ENCODE peak calls at places on chromosomes 11 and 22, in nine cellular contexts. U is fibroblast of lung; Y is K562; S is lung; I is CD8-positive, alpha-beta memory T cell; O is cardiac muscle cell; Q is Panc1; F is astrocyte; D is AG04450. K is an unnamed sample.
A peak's percentile ranks its signal among the peaks of the same experiment; 100 is the strongest.

GRCh38 chr11:114228401-114229061 is 67.7 kb upstream of the NNMT start:
- DNase-seq in Q (no peak), S (no peak), O (no peak), U (no peak), D (no peak), F (no peak), I (no peak), Y (no peak), K (no peak)

GRCh38 chr11:11483622-11484021 is 130.6 kb upstream of the CSNK2A3 start:
- DNase-seq in Q (no peak), I (no peak), O (no peak), D (no peak), S (no peak), F (no peak), U (no peak), Y (no peak), K (no peak)

GRCh38 chr11:131985769-131986393 is 615.5 kb downstream of the NTM start:
- DNase-seq in F (no peak), Q (no peak), Y (no peak), I (no peak), U (peak; percentile 22), O (no peak), S (no peak), D (no peak), K (no peak)

GRCh38 chr11:97754976-97755375 is 1265.8 kb upstream of the CNTN5 start:
- DNase-seq in Q (no peak), S (no peak), I (no peak), Y (no peak), D (no peak), F (no peak), O (no peak), U (no peak), K (no peak)

GRCh38 chr11:61507012-61507768 is 1.4 kb upstream of the LRRC10B start:
- DNase-seq in F (no peak), S (no peak), U (no peak), Q (no peak), I (no peak), D (no peak), Y (no peak), O (no peak), K (no peak)

GRCh38 chr11:22711880-22712279 is 45.5 kb downstream of the GAS2 start:
- DNase-seq in Y (no peak), Q (no peak), D (no peak), F (no peak), U (no peak), S (no peak), O (no peak), I (no peak), K (no peak)

GRCh38 chr11:76604652-76605241 is 65.8 kb downstream of the LRRC32 start:
- DNase-seq in U (peak; percentile 92), D (no peak), F (peak; percentile 70), I (no peak), O (no peak), Q (no peak), Y (no peak), S (no peak), K (no peak)

GRCh38 chr11:13314676-13315394 is 37.2 kb downstream of the BMAL1 start:
- DNase-seq in I (no peak), D (no peak), S (no peak), O (no peak), Y (no peak), Q (no peak), U (no peak), F (no peak), K (no peak)

GRCh38 chr11:12560362-12560761 is 113.9 kb upstream of the TEAD1 start:
- DNase-seq in O (no peak), S (no peak), D (no peak), Q (no peak), I (no peak), F (no peak), U (no peak), Y (no peak), K (no peak)

DNA sequence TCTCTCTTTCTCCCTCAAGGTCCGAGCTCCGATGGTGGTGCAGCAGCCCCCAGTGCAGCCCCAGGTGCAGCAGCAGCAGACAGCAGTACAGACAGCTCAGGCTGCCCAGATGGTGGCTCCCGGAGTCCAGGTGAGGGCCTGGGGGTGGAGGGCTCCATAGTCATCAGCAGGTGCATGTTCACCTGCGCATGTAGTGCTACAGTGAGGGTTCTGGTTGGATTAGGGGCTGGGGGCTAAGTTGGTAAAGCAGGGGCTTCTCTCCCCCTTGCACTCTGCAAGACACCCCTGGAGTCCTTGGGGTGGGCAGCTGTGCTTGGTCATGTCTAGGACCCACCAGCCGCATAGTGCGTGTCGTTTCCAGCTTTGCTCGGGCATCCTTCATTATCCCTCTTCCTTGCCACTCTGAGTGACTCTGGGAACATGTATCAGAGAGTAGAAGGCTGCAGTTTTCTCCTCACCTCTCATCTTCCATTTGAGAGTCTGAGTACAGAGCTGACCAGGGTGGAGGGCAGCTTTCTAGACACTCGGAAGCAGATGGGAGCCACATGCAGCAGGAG is 61.2 kb downstream of the MED15 start:
- DNase-seq in I (no peak), Y (no peak), U (no peak), O (no peak), F (no peak), S (no peak), Q (no peak), D (no peak), K (no peak)
- H3K27ac ChIP-seq in I (peak overlapping the region; percentile 26), Y (no peak overlapping the region), U (peak overlapping the region; percentile 89), O (no peak overlapping the region), F (peak overlapping the region; percentile 90), S (no peak overlapping the region), Q (no peak overlapping the region), D (peak overlapping the region; percentile 97), K (no peak overlapping the region)

DNA sequence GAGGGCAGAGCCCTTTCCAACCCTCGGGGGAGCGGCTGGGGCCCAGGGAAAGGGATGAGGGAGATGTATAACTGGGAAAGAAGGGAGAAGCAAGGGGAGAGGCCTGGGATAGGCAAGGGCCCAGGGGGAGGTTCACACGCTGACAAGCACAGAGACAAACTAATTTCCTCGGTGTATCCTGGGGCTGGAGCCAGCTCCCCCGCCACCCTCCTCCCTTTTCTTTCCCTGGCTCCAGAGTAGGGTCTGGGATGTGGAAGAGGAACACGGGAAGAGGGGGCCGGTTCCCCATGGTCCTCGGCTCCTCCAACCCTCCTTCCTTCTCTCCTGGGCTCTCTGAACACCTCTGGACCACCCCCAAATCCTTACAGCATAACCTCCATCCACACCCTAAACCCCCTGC is 6.9 kb downstream of the CLCF1 start:
- DNase-seq in D (no peak), I (no peak), Q (no peak), O (no peak), S (no peak), U (peak; percentile 64), F (no peak), Y (no peak), K (no peak)
- H3K27ac ChIP-seq in D (peak overlapping the region; percentile 31), I (no peak overlapping the region), Q (no peak overlapping the region), O (no peak overlapping the region), S (no peak overlapping the region), U (no peak overlapping the region), F (no peak overlapping the region), Y (no peak overlapping the region), K (no peak overlapping the region)

DNA sequence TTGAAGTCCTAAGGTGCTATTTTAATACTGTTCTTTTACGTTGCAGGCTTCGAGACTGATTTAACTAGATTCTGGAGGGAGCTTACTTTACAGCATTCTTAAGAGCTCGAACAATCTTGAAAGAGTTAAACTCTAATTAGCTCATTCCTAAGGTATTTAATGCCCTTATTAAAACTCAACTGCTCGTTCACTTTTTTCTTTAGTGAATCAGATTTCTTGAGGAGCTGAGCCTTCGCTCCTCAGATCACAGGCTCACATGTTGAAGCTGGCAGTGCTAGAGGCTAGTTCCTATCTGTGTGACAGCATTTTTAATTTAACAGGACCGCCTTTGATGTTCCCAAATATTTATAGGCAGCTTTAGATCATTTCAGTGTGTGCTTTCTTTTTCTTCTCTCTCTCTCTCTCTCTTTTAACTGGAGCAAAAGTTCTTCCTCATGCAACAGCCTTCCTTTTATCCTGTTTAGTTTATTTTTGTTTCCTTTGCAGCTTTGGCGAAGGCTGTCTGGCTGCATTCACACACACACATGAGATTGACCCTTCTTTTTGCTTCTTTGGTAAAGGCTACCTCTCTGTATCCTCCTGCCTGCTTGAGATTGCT is 20.9 kb downstream of the ZNRF3 start:
- DNase-seq in O (no peak), S (no peak), F (peak; percentile 65), U (peak; percentile 61), Q (no peak), D (no peak), Y (no peak), I (no peak), K (no peak)
- H3K27ac ChIP-seq in O (peak overlapping the region; percentile 94), S (no peak overlapping the region), F (peak overlapping the region; percentile 27), U (peak overlapping the region; percentile 72), Q (no peak overlapping the region), D (peak overlapping the region; percentile 43), Y (no peak overlapping the region), I (no peak overlapping the region), K (peak overlapping the region; percentile 59)

GRCh38 chr11:130121430-130121978 is 38.1 kb upstream of the ST14 start:
- DNase-seq in Q (no peak), S (no peak), U (peak; percentile 79), O (no peak), D (peak; percentile 34), F (peak; percentile 84), I (no peak), Y (no peak), K (no peak)

GRCh38 chr11:130118636-130119387 is 40.8 kb upstream of the ST14 start:
- DNase-seq in S (no peak), D (no peak), Q (no peak), Y (no peak), O (no peak), U (no peak), I (peak; percentile 3), F (no peak), K (no peak)

GRCh38 chr11:130122141-130122575 is 37.4 kb upstream of the ST14 start:
- DNase-seq in O (no peak), Y (no peak), S (no peak), I (no peak), Q (no peak), D (no peak), F (no peak), U (no peak), K (no peak)

GRCh38 chr11:130118165-130118564 is 41.4 kb upstream of the ST14 start:
- DNase-seq in Q (no peak), O (no peak), D (no peak), Y (no peak), F (no peak), I (no peak), U (no peak), S (no peak), K (no peak)

DNA sequence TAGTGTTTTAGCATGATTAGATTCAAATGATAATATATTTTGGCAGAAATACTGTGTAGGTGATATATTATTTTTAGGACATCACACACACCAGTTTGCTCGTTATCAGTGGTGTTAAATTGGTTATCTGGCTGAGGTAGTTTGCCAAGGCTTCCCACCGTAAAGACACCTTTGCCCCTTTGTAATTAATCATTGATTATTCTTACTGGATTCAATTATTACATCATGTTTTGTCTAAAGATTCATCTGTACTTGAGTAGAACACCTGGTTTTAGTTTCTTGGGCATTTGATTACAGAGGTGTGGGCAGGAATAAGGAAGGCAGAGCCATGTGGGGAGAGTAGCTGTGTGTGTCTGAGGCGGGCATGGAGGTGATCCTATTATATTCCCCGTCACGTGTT is 39.5 kb upstream of the ST14 start:
- DNase-seq in F (no peak), O (no peak), Y (no peak), Q (no peak), S (no peak), D (no peak), I (no peak), U (no peak), K (no peak)
- H3K27ac ChIP-seq in F (no peak overlapping the region), O (no peak overlapping the region), Y (no peak overlapping the region), Q (no peak overlapping the region), S (no peak overlapping the region), D (no peak overlapping the region), I (no peak overlapping the region), U (no peak overlapping the region), K (no peak overlapping the region)